ENCODE peak calls at places on chromosomes 12 and 14, in ten cellular contexts. Q, A, N, Y, L, B, C, M, E and O are unnamed samples.
A peak's percentile ranks its signal among the peaks of the same experiment; 100 is the strongest.

GRCh38 chr12:32843528-32844095 is 53.0 kb downstream of the PKP2 start:
- DNase-seq in B (no peak), A (no peak), L (no peak), N (no peak), E (no peak), M (no peak), Q (peak; percentile 69), C (no peak), Y (no peak), O (no peak)

GRCh38 chr12:97995085-97995484 is 520.3 kb upstream of the TMPO start:
- DNase-seq in L (no peak), B (no peak), Y (no peak), N (no peak), E (no peak), A (no peak), Q (no peak), M (no peak), C (no peak), O (no peak)

GRCh38 chr12:27460471-27460978 is 14.0 kb downstream of the SMCO2 start:
- DNase-seq in A (no peak), Y (peak; percentile 32), B (peak; percentile 43), C (no peak), E (no peak), M (no peak), Q (peak; percentile 77), L (no peak), N (no peak), O (no peak)

GRCh38 chr14:32986791-32987545 is 48.3 kb downstream of the NPAS3 start:
- DNase-seq in L (peak; percentile 78), C (no peak), Q (peak; percentile 16), M (no peak), B (no peak), Y (no peak), E (no peak), N (no peak), A (no peak), O (no peak)

GRCh38 chr12:100936661-100937060 is 142.1 kb downstream of the ANO4 start:
- DNase-seq in M (no peak), N (no peak), Y (no peak), E (no peak), L (no peak), A (no peak), B (no peak), Q (no peak), C (no peak), O (no peak)

GRCh38 chr12:93706824-93707223 is 29.6 kb downstream of the CRADD start:
- DNase-seq in N (no peak), L (no peak), M (no peak), A (no peak), B (no peak), Y (no peak), Q (no peak), E (no peak), C (no peak), O (no peak)

GRCh38 chr14:38786921-38787320 is 316.1 kb downstream of the SEC23A start:
- DNase-seq in B (no peak), M (no peak), E (no peak), Y (no peak), A (no peak), Q (no peak), C (no peak), L (no peak), N (no peak), O (no peak)

GRCh38 chr12:112815589-112816321 is 24.2 kb downstream of the RPH3A start:
- DNase-seq in C (no peak), M (no peak), N (no peak), Y (no peak), E (no peak), Q (no peak), A (no peak), B (no peak), L (no peak), O (no peak)

GRCh38 chr12:115264605-115265004 is 580.6 kb upstream of the TBX3 start:
- DNase-seq in C (no peak), Q (no peak), A (no peak), B (no peak), E (no peak), L (no peak), N (no peak), M (no peak), Y (no peak), O (no peak)

GRCh38 chr12:48995061-48995879 is 3.9 kb downstream of the DDN start:
- DNase-seq in A (peak; percentile 82), L (peak; percentile 83), N (peak; percentile 90), B (peak; percentile 48), Q (peak; percentile 87), E (peak; percentile 75), C (peak; percentile 90), M (peak; percentile 81), Y (peak; percentile 87), O (peak; percentile 84)

DNA sequence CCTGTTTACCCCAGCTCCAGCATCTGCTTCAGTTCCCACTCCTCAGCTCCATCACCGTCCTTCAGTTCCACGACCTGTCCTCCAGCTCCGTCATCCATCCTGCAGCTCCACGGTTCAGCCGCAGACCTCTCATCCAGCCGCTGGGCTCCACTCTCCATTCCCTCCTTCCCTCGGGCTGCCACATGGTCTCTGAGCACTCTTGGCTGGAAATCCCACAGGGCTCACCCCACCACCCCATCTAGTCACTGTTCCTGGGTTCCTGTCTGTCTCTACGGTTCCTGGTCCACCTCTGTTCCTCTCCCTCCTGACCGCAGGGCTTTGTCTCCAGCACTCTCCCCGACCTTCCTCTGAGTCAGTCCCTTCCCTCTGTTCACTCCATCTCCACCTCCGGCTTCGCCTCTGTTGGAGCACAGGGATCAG is 3.2 kb upstream of the P3H3 start:
- DNase-seq in Q (peak; percentile 37), Y (no peak), B (no peak), A (no peak), C (no peak), M (no peak), L (no peak), N (no peak), E (no peak), O (no peak)
- H3K4me3 ChIP-seq in Q (no peak overlapping the region), Y (no peak overlapping the region), B (no peak overlapping the region), A (no peak overlapping the region), C (no peak overlapping the region), M (no peak overlapping the region), L (peak overlapping the region; percentile 63), N (no peak overlapping the region), E (peak overlapping the region; percentile 13), O (no peak overlapping the region)

DNA sequence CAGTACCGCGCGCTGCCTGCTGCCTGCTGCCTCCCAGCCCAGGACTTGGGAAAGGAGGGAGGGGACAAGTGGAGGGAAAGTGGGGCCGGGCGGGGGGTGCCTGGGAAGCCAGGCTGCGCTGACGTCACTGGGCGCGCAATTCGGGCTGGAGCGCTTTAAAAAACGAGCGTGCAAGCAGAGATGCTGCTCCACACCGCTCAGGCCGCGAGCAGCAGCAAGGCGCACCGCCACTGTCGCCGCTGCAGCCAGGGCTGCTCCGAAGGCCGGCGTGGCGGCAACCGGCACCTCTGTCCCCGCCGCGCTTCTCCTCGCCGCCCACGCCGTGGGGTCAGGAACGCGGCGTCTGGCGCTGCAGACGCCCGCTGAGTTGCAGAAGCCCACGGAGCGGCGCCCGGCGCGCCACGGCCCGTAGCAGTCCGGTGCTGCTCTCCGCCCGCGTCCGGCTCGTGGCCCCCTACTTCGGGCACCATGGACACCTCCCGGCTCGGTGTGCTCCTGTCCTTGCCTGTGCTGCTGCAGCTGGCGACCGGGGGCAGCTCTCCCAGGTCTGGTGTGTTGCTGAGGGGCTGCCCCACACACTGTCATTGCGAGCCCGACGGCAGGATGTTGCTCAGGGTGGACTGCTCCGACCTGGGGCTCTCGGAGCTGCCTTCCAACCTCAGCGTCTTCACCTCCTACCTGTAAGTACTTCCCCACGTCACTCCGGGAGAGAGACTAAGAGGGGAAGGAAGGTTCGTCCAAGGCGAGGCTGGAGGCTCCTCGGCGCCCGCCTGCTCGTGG is at the start of gene LGR5:
- DNase-seq in B (no peak), N (peak; percentile 73), C (peak; percentile 67), Q (peak; percentile 32), Y (peak; percentile 41), A (no peak), L (peak; percentile 89), E (no peak), M (no peak), O (peak; percentile 75)
- H3K27ac ChIP-seq in B (no peak within 1 kb of the TSS), N (no peak within 1 kb of the TSS), C (no peak within 1 kb of the TSS), Q (no peak within 1 kb of the TSS), Y (no peak within 1 kb of the TSS), A (peak within 1 kb of the TSS; percentile 53), L (peak within 1 kb of the TSS; percentile 70), E (no peak within 1 kb of the TSS), M (no peak within 1 kb of the TSS), O (no peak within 1 kb of the TSS)

GRCh38 chr12:52360663-52361271 is 6.5 kb downstream of the KRT85 start:
- DNase-seq in A (peak; percentile 13), C (no peak), M (no peak), E (no peak), N (peak; percentile 70), B (no peak), Y (no peak), Q (no peak), L (no peak), O (peak; percentile 30)

GRCh38 chr12:52361553-52361952 is 5.7 kb downstream of the KRT85 start:
- DNase-seq in B (no peak), N (no peak), Y (no peak), Q (no peak), L (no peak), C (no peak), E (no peak), A (peak; percentile 5), M (no peak), O (no peak)

GRCh38 chr12:52364061-52364460 is 3.2 kb downstream of the KRT85 start:
- DNase-seq in N (no peak), Q (no peak), C (no peak), E (no peak), A (no peak), M (no peak), B (no peak), L (no peak), Y (no peak), O (no peak)

GRCh38 chr12:52363111-52363679 is 4.1 kb downstream of the KRT85 start:
- DNase-seq in E (no peak), B (no peak), Y (no peak), A (no peak), L (no peak), M (no peak), N (peak; percentile 51), Q (no peak), C (no peak), O (no peak)

DNA sequence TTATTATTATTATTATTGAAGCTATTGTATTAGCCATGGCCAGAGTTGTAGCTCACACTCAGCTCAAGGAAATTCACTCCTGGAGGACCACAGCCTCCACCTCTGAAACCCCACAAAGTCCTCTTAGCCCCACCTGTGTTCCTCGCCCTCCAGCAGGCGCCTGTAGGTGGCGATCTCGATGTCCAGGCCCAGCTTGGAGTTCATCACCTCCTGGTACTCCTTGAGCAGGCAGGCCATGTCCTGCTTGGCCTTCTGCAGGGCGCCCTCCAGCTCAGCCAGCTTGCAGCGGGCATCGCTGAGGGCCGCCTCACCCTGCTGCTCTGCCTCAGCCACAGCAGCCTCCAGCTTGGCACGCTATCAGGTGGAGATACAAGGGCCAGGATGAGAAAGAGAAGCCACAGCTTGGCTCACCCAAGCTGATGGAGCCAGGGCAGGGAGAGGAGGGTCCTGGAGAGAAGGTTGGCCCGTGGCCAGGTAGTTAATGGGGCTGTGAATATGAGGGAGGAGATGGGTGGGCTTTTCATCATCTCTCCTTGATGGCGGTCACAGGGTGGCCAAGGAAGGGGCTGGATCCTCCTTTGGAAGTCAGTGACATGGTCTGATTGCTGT is 5.1 kb downstream of the KRT85 start:
- DNase-seq in E (no peak), L (no peak), C (no peak), Q (no peak), A (no peak), Y (no peak), M (no peak), B (no peak), N (peak; percentile 62), O (no peak)
- TF ChIP-seq CTCF in E (no peak), L (no peak), C (peak; percentile 16), Q (peak; percentile 29), A (no peak), Y (no peak), M (no peak), B (peak; percentile 68), N (no peak), O (no peak)

GRCh38 chr12:118358607-118359540 is 13.8 kb downstream of the TAOK3 start:
- DNase-seq in M (no peak), E (no peak), N (no peak), Y (no peak), B (no peak), L (no peak), Q (no peak), C (no peak), A (no peak), O (no peak)
- H3K4me3 ChIP-seq in M (no peak overlapping the region), E (no peak overlapping the region), N (peak overlapping the region; percentile 7), Y (peak overlapping the region; percentile 22), B (peak overlapping the region; percentile 11), L (no peak overlapping the region), Q (no peak overlapping the region), C (peak overlapping the region; percentile 38), A (no peak overlapping the region), O (peak overlapping the region; percentile 10)